ENCODE peak calls at places on chromosomes 1 and 21, in seven cellular contexts. Q is GM12878, P is HCT116, M is SK-N-SH, B is H1, J is K562, X is HepG2. E is an unnamed sample.

GRCh38 chr1:48671578-48671977 is 105.1 kb downstream of the BEND5 start:
- DNase-seq in X (no peak), B (no peak), Q (no peak), M (no peak), J (no peak), P (no peak), E (no peak)

GRCh38 chr1:96130432-96130831 is 591.2 kb upstream of the PTBP2 start:
- DNase-seq in X (no peak), B (no peak), M (no peak), Q (no peak), P (no peak), J (no peak), E (no peak)

GRCh38 chr21:31872452-31873274 is at the start of gene HUNK:
- DNase-seq in M (peak; percentile 84), B (no peak), P (no peak), Q (no peak), J (no peak), X (peak; percentile 29), E (peak; percentile 73)

GRCh38 chr1:64042331-64043100 is 160.9 kb upstream of the UBE2U start:
- DNase-seq in P (no peak), J (no peak), M (no peak), B (no peak), X (no peak), Q (no peak), E (no peak)

GRCh38 chr1:26700711-26701110 is 4.9 kb downstream of the ARID1A start:
- DNase-seq in B (no peak), P (no peak), M (no peak), Q (no peak), J (no peak), X (no peak), E (no peak)

GRCh38 chr1:177973585-177973984 is 3.7 kb upstream of the SEC16B start:
- DNase-seq in B (no peak), M (no peak), Q (no peak), X (no peak), J (no peak), P (no peak), E (no peak)

GRCh38 chr1:20102875-20103274 is 16.5 kb downstream of the PLA2G2D start:
- DNase-seq in B (no peak), X (no peak), J (no peak), M (no peak), Q (no peak), P (no peak), E (no peak)

GRCh38 chr1:71270394-71270793 is 189.6 kb upstream of the ZRANB2 start:
- DNase-seq in Q (no peak), B (no peak), X (no peak), P (no peak), J (no peak), M (no peak), E (no peak)

DNA sequence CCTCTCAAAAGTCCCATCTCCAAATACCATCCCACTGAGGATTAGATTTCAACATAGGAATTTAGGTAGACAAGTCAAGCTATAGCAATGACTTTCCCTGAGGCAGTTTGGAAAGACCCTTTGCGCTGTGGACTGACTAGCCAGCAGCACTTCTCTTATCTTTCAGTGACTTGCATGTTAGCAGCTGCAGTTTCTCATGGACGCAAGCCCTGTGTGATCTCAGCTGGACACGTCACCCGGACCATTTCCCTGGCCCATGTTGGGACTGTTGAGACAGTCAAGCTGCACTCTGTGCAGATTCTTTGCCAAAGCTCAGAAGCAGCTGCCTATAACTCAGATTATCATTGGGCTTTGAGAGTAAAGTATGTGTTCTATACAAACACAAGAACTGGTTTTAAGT is 408.2 kb upstream of the USP24 start:
- DNase-seq in J (no peak), P (no peak), B (no peak), M (no peak), X (no peak), Q (no peak), E (no peak)
- TF ChIP-seq JUND in J (no peak), P (no peak), B (no peak), M (no peak), X (no peak), Q (no peak), E (no peak)

GRCh38 chr1:87869563-87869962 is 540.9 kb downstream of the LMO4 start:
- DNase-seq in P (no peak), Q (no peak), X (peak; percentile 1), J (no peak), M (no peak), B (no peak), E (no peak)

GRCh38 chr1:87867631-87868030 is 539.0 kb downstream of the LMO4 start:
- DNase-seq in Q (no peak), B (no peak), P (no peak), X (no peak), M (no peak), J (no peak), E (no peak)

GRCh38 chr1:87866416-87866815 is 537.7 kb downstream of the LMO4 start:
- DNase-seq in P (no peak), Q (no peak), B (no peak), M (no peak), J (no peak), X (no peak), E (no peak)

GRCh38 chr1:87872692-87873091 is 544.0 kb downstream of the LMO4 start:
- DNase-seq in Q (no peak), P (no peak), M (no peak), X (no peak), B (no peak), J (no peak), E (no peak)

DNA sequence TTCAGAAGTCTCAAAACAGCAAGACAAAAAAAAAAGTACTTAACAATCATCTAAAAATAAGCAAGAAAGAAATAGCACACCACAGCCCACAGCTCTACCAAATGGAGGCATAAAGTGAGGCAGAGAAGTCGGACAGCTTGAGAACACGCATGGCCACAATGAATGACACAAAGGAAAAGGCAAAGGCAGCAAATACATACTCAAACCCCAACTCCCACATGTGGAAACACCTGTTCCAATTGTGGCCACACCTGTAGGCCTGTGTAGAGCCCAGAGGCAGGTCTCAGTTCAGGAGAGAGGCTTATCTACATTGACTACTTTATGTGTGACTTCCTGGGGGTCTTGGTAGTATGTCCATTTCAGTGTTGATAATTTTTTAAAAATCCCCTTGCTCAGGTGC is 543.5 kb downstream of the LMO4 start:
- DNase-seq in B (no peak), P (no peak), X (no peak), J (no peak), Q (no peak), M (no peak), E (no peak)
- TF ChIP-seq JUND in B (no peak), P (no peak), X (no peak), J (no peak), Q (no peak), M (no peak), E (no peak)

GRCh38 chr1:78170845-78171244 is 125.1 kb downstream of the GIPC2 start:
- DNase-seq in P (no peak), X (no peak), Q (no peak), J (no peak), B (no peak), M (no peak), E (no peak)
- TF ChIP-seq JUND in P (no peak), X (no peak), Q (no peak), J (no peak), B (no peak), M (no peak), E (no peak)

GRCh38 chr21:37936010-37936785 is 19.9 kb upstream of the KCNJ6 start:
- DNase-seq in B (no peak), P (no peak), X (no peak), J (no peak), M (no peak), Q (no peak), E (no peak)
- TF ChIP-seq JUND in B (no peak), P (no peak), X (no peak), J (no peak), M (no peak), Q (no peak), E (no peak)

GRCh38 chr1:24917327-24918074 is 12.6 kb downstream of the RUNX3 start:
- DNase-seq in B (no peak), P (no peak), X (no peak), J (no peak), Q (no peak), M (no peak), E (no peak)

GRCh38 chr1:24921938-24922662 is 8.0 kb downstream of the RUNX3 start:
- DNase-seq in X (no peak), Q (no peak), J (no peak), M (no peak), B (no peak), P (no peak), E (no peak)

GRCh38 chr1:24918370-24918769 is 11.7 kb downstream of the RUNX3 start:
- DNase-seq in Q (no peak), X (no peak), B (no peak), J (no peak), P (no peak), M (no peak), E (no peak)

GRCh38 chr1:24918995-24919605 is 11.0 kb downstream of the RUNX3 start:
- DNase-seq in P (no peak), Q (no peak), X (no peak), M (no peak), B (no peak), J (no peak), E (no peak)

GRCh38 chr1:24920155-24920925 is 9.7 kb downstream of the RUNX3 start:
- DNase-seq in J (no peak), X (no peak), P (no peak), B (no peak), Q (no peak), M (no peak), E (no peak)
- TF ChIP-seq JUND in J (no peak), X (no peak), P (no peak), B (no peak), Q (no peak), M (no peak), E (no peak)

DNA sequence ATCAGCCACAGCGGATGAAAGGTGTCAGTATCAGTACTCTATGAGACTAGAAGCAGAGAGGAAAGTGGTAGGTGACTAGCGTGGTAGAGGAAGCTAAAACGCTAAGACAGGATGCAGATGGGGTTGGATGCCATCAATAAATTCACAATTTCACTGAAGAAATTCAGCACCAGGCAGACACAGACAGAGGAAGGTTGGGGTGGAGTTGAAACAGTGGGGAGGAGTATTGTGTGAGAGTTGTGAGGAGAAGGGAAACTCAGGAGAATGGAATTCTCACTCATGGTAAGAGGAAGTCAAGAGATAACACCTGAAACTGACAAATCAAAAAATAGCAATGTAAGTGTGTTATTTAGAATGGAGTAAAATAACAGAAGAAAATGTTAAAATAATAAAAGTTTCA is 208.5 kb upstream of the DAB1 start:
- DNase-seq in B (no peak), X (no peak), Q (no peak), M (no peak), P (no peak), J (no peak), E (no peak)
- TF ChIP-seq JUND in B (no peak), X (no peak), Q (no peak), M (no peak), P (no peak), J (no peak), E (no peak)

DNA sequence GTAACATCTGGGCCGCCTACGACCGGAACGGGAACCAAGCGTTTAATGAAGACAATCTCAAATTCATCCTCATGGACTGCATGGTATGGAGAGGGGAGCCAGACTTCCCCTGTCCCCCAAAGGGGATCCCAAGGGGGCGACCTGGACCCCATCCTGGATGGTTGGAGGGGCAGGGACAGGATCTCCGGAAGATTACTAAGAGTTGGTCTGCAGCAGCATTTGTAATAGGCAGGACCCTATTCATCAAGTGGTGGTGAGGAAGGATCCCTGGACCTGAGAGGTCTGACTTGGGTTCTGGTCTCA is 712 bp downstream of the LAMTOR2 start:
- DNase-seq in M (no peak), X (no peak), J (peak; percentile 14), P (no peak), Q (no peak), B (no peak), E (no peak)
- TF ChIP-seq JUND in M (no peak), X (no peak), J (no peak), P (no peak), Q (no peak), B (no peak), E (no peak)

GRCh38 chr1:244335456-244335855 is 116.3 kb downstream of the ADSS2 start:
- DNase-seq in B (no peak), Q (no peak), X (no peak), J (no peak), P (no peak), M (no peak), E (no peak)
- TF ChIP-seq JUND in B (no peak), Q (no peak), X (no peak), J (no peak), P (no peak), M (no peak), E (no peak)